ENCODE peak calls at places on chromosomes 6 and 20, in four cellular contexts. X is GM12878, T is HepG2, M is K562. I is an unnamed sample.

GRCh38 chr6:5619249-5619648 is 357.9 kb downstream of the FARS2 start:
- DNase-seq in X (peak), T (no peak), M (no peak), I (no peak)

GRCh38 chr6:170293881-170294755 is 3.2 kb upstream of the DLL1 start:
- DNase-seq in X (no peak), T (no peak), M (no peak), I (no peak)

GRCh38 chr6:119127627-119128026 is 49.2 kb upstream of the FAM184A start:
- DNase-seq in X (no peak), T (no peak), M (no peak), I (no peak)

GRCh38 chr6:44264154-44265002 is 973 bp downstream of the NFKBIE start:
- DNase-seq in X (no peak), T (no peak), M (peak), I (no peak)

GRCh38 chr20:47016068-47016664 is 121.5 kb downstream of the EYA2 start:
- DNase-seq in X (no peak), T (no peak), M (peak), I (no peak)

GRCh38 chr6:45116714-45117410 is 211.3 kb upstream of the RUNX2 start:
- DNase-seq in X (no peak), T (no peak), M (no peak), I (no peak)

GRCh38 chr6:81609736-81610135 is 142.7 kb downstream of the TENT5A start:
- DNase-seq in X (no peak), T (no peak), M (no peak), I (no peak)

GRCh38 chr20:4162766-4163165 is 147.4 kb upstream of the RNF24 start:
- DNase-seq in X (no peak), T (no peak), M (no peak), I (no peak)

GRCh38 chr20:5127204-5127858 is 523 bp downstream of the CDS2 start:
- DNase-seq in X (peak), T (peak), M (peak), I (peak)

GRCh38 chr20:33373735-33374605 is 27.3 kb downstream of the CDK5RAP1 start:
- DNase-seq in X (no peak), T (peak), M (no peak), I (peak)

GRCh38 chr6:149248688-149249369 is 68.7 kb upstream of the TAB2 start:
- DNase-seq in X (no peak), T (no peak), M (peak), I (peak)

GRCh38 chr6:44305200-44305725 is 7.9 kb downstream of the AARS2 start:
- DNase-seq in X (no peak), T (no peak), M (no peak), I (no peak)

GRCh38 chr6:24126586-24127192 is 674 bp downstream of the NRSN1 start:
- DNase-seq in X (no peak), T (peak), M (peak), I (peak)

GRCh38 chr20:34531608-34532265 is 15.5 kb downstream of the DYNLRB1 start:
- DNase-seq in X (no peak), T (no peak), M (no peak), I (no peak)

GRCh38 chr20:16434087-16434664 is 139.1 kb downstream of the KIF16B start:
- DNase-seq in X (peak), T (peak), M (peak), I (peak)

GRCh38 chr6:157462956-157463742 is 82.2 kb downstream of the ZDHHC14 start:
- DNase-seq in X (no peak), T (no peak), M (no peak), I (no peak)

GRCh38 chr20:63009988-63010769 is 3.4 kb upstream of the BHLHE23 start:
- DNase-seq in X (peak), T (no peak), M (peak), I (no peak)

GRCh38 chr20:62704341-62704948 is 4.2 kb upstream of the NTSR1 start:
- DNase-seq in X (no peak), T (peak), M (peak), I (peak)

GRCh38 chr20:44637490-44638372 is 13.8 kb downstream of the ADA start:
- DNase-seq in X (no peak), T (no peak), M (no peak), I (no peak)

GRCh38 chr20:44644384-44645131 is 6.9 kb downstream of the ADA start:
- DNase-seq in X (peak), T (no peak), M (no peak), I (peak)

GRCh38 chr6:160082627-160083026 is 39.0 kb upstream of the SLC22A1 start:
- DNase-seq in X (no peak), T (no peak), M (no peak), I (no peak)

GRCh38 chr6:56374841-56375369 is 127.5 kb upstream of the COL21A1 start:
- DNase-seq in X (no peak), T (no peak), M (no peak), I (no peak)

GRCh38 chr6:3333263-3333662 is 74.5 kb downstream of the PSMG4 start:
- DNase-seq in X (peak), T (no peak), M (no peak), I (no peak)

GRCh38 chr6:24357336-24358218 is at the start of gene DCDC2:
- DNase-seq in X (no peak), T (peak), M (peak), I (peak)

GRCh38 chr6:69868961-69869360 is 2.6 kb downstream of the COL19A1 start:
- DNase-seq in X (no peak), T (no peak), M (no peak), I (no peak)

GRCh38 chr6:91273729-91274128 is 686.9 kb upstream of the MAP3K7 start:
- DNase-seq in X (no peak), T (no peak), M (no peak), I (no peak)

GRCh38 chr6:37339911-37340638 is 13.7 kb upstream of the RNF8 start:
- DNase-seq in X (no peak), T (no peak), M (no peak), I (no peak)

GRCh38 chr6:12422848-12423247 is 132.7 kb downstream of the EDN1 start:
- DNase-seq in X (no peak), T (no peak), M (no peak), I (no peak)

GRCh38 chr20:33387177-33387576 is 14.1 kb downstream of the CDK5RAP1 start:
- DNase-seq in X (no peak), T (no peak), M (no peak), I (peak)

GRCh38 chr6:129215916-129216525 is 333.1 kb downstream of the LAMA2 start:
- DNase-seq in X (no peak), T (no peak), M (no peak), I (no peak)

GRCh38 chr20:33675127-33675954 is 1.1 kb upstream of the NECAB3 start:
- DNase-seq in X (no peak), T (no peak), M (no peak), I (no peak)

GRCh38 chr6:75503291-75503690 is 9.7 kb upstream of the FILIP1 start:
- DNase-seq in X (no peak), T (no peak), M (no peak), I (no peak)

GRCh38 chr6:108750801-108751200 is 97.4 kb upstream of the ARMC2 start:
- DNase-seq in X (no peak), T (no peak), M (no peak), I (no peak)
- TF ChIP-seq CHD4 in X (no peak), T (no peak), M (no peak), I (no peak)

GRCh38 chr20:57275813-57276212 is 9.4 kb upstream of the BMP7 start:
- DNase-seq in X (no peak), T (no peak), M (no peak), I (no peak)
- TF ChIP-seq CHD4 in X (no peak), T (no peak), M (no peak), I (no peak)

GRCh38 chr20:39853664-39854063 is 835.4 kb downstream of the MAFB start:
- DNase-seq in X (peak), T (no peak), M (no peak), I (no peak)
- TF ChIP-seq CHD4 in X (no peak), T (no peak), M (no peak), I (no peak)

GRCh38 chr20:38986663-38987062 is 24.5 kb downstream of the DHX35 start:
- DNase-seq in X (peak), T (no peak), M (no peak), I (no peak)
- TF ChIP-seq CHD4 in X (no peak), T (no peak), M (no peak), I (no peak)